ENCODE peak calls at places on chromosome 5, in seven cellular contexts. Y is neuronal stem cell, K is left ventricle myocardium superior, S is kidney, X is Right ventricle myocardium superior, J is neural crest cell, B is NCI-H1417. H is an unnamed sample.

GRCh38 chr5:151480859-151481258 is 33.5 kb downstream of the SLC36A1 start:
- DNase-seq in K (no peak), J (no peak), B (no peak), S (no peak), X (no peak), Y (no peak), H (no peak)

GRCh38 chr5:147512640-147513334 is 2.9 kb upstream of the DPYSL3 start:
- DNase-seq in S (no peak), B (peak), Y (no peak), J (no peak), K (no peak), X (no peak), H (no peak)

GRCh38 chr5:57435701-57436134 is 46.9 kb downstream of the ACTBL2 start:
- DNase-seq in J (no peak), S (no peak), B (no peak), K (no peak), X (no peak), Y (no peak), H (no peak)

GRCh38 chr5:175282611-175283225 is 161.3 kb downstream of the DRD1 start:
- DNase-seq in S (no peak), B (peak), X (no peak), J (no peak), K (no peak), Y (no peak), H (no peak)

GRCh38 chr5:82808960-82809359 is 268.2 kb downstream of the TMEM167A start:
- DNase-seq in J (no peak), X (no peak), B (no peak), S (no peak), K (no peak), Y (no peak), H (no peak)

GRCh38 chr5:152623951-152624350 is 218.9 kb upstream of the NMUR2 start:
- DNase-seq in K (no peak), B (no peak), S (no peak), Y (no peak), X (no peak), J (no peak), H (no peak)

GRCh38 chr5:149757186-149757950 is 27.3 kb downstream of the PPARGC1B start:
- DNase-seq in B (peak), S (peak), Y (no peak), X (no peak), K (no peak), J (no peak), H (no peak)

GRCh38 chr5:148561712-148562365 is 92.5 kb downstream of the HTR4 start:
- DNase-seq in K (no peak), J (no peak), X (no peak), Y (peak), B (no peak), S (no peak), H (no peak)

GRCh38 chr5:153513171-153513570 is 22.7 kb downstream of the GRIA1 start:
- DNase-seq in K (peak), X (no peak), Y (no peak), J (no peak), S (no peak), B (no peak), H (no peak)